ENCODE peak calls at places on chromosomes 5 and 9, in five cellular contexts. I is body of pancreas, V is colonic mucosa, M is tibial artery, B is heart left ventricle. R is an unnamed sample. For H3K9me3 and H3K4me1, the result is how much of the 10 kb centered on the place peaks cover.

GRCh38 chr5:62937661-62938558 is 359.3 kb downstream of the LRRC70 start:
- DNase-seq in I (no peak), V (no peak), M (no peak), B (no peak), R (no peak)

GRCh38 chr5:93621340-93621872 is 38.4 kb downstream of the NR2F1 start:
- DNase-seq in I (peak), V (peak), M (peak), B (peak), R (no peak)

GRCh38 chr5:100423330-100423729 is 111.8 kb upstream of the FAM174A start:
- DNase-seq in I (no peak), V (no peak), M (no peak), B (no peak), R (no peak)

GRCh38 chr5:139181835-139182452 is 16.2 kb downstream of the SIL1 start:
- DNase-seq in I (no peak), V (peak), M (no peak), B (no peak), R (no peak)

GRCh38 chr5:142428036-142428772 is 103.4 kb upstream of the SPRY4 start:
- DNase-seq in I (no peak), V (no peak), M (no peak), B (no peak), R (no peak)

GRCh38 chr9:132784286-132784820 is 93.7 kb downstream of the AK8 start:
- DNase-seq in I (no peak), V (no peak), M (no peak), B (no peak), R (no peak)

GRCh38 chr9:129223551-129224208 is 45.6 kb upstream of the IER5L start:
- DNase-seq in I (no peak), V (no peak), M (no peak), B (no peak), R (no peak)

GRCh38 chr5:120139039-120139438 is 325.1 kb upstream of the PRR16 start:
- DNase-seq in I (no peak), V (no peak), M (no peak), B (peak), R (peak)

GRCh38 chr9:14111670-14112069 is 202.3 kb downstream of the NFIB start:
- DNase-seq in I (no peak), V (no peak), M (no peak), B (no peak), R (no peak)

GRCh38 chr9:114311571-114312512 is 11.1 kb upstream of the ORM1 start:
- DNase-seq in I (peak), V (peak), M (peak), B (no peak), R (no peak)

GRCh38 chr5:163347671-163348070 is 89.7 kb upstream of the CCNG1 start:
- DNase-seq in I (peak), V (peak), M (no peak), B (peak), R (no peak)

GRCh38 chr5:123429993-123430392 is 6.8 kb upstream of the CEP120 start:
- DNase-seq in I (no peak), V (no peak), M (no peak), B (no peak), R (no peak)

GRCh38 chr9:36163049-36163839 is 5.9 kb upstream of the CCIN start:
- DNase-seq in I (peak), V (no peak), M (peak), B (peak), R (peak)

GRCh38 chr9:129446828-129447550 is 173.9 kb downstream of the C9orf50 start:
- DNase-seq in I (no peak), V (no peak), M (no peak), B (no peak), R (no peak)

GRCh38 chr9:91949946-91950664 is at the start of gene ROR2:
- DNase-seq in I (peak), V (peak), M (peak), B (no peak), R (no peak)

GRCh38 chr9:92978345-92978875 is 31.1 kb downstream of the FGD3 start:
- DNase-seq in I (no peak), V (no peak), M (no peak), B (no peak), R (no peak)

GRCh38 chr5:75510417-75510835 is 1.0 kb downstream of the CERT1 start:
- DNase-seq in I (peak), V (no peak), M (peak), B (no peak), R (no peak)

GRCh38 chr9:128143409-128144238 is 5.6 kb upstream of the LCN2 start:
- DNase-seq in I (no peak), V (peak), M (no peak), B (no peak), R (no peak)

GRCh38 chr9:97474373-97474925 is 27.0 kb upstream of the TMOD1 start:
- DNase-seq in I (no peak), V (no peak), M (no peak), B (no peak), R (no peak)

GRCh38 chr5:64635056-64635686 is 55.1 kb upstream of the SHISAL2B start:
- DNase-seq in I (no peak), V (no peak), M (no peak), B (no peak), R (no peak)

GRCh38 chr9:108933231-108933630 is 693 bp downstream of the ELP1 start:
- DNase-seq in I (no peak), V (no peak), M (no peak), B (no peak), R (no peak)

GRCh38 chr5:137888875-137889759 is at the start of gene PKD2L2:
- DNase-seq in I (peak), V (peak), M (peak), B (peak), R (peak)

GRCh38 chr9:32738501-32739172 is 44.7 kb upstream of the TMEM215 start:
- DNase-seq in I (no peak), V (no peak), M (no peak), B (no peak), R (no peak)

GRCh38 chr9:108786756-108787663 is 68.8 kb downstream of the ACTL7B start:
- DNase-seq in I (no peak), V (no peak), M (no peak), B (no peak), R (no peak)

DNA sequence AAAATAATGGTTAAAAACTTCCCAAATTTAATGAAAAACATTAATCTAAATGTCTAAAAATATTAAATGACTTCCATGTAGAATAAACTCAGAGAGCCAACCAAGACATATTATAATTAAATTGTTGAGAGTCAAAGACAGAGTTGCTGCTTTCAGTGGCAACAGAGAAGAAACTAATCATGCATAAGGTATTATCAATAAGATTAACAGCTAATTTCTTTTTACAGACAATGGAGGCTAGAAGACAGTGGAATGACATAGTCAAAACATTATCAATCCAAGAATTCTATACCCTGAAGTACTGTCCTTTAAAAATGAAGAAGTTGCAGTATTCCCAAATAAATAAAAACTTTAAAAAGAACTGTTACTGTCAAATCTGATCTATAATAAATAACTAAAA is 268.7 kb downstream of the IRX2 start:
- DNase-seq in I (no peak), V (no peak), M (no peak), B (no peak), R (no peak)
- H3K9me3 ChIP-seq in I (under half), V (under half), M (under half), B (under half), R (under half)

DNA sequence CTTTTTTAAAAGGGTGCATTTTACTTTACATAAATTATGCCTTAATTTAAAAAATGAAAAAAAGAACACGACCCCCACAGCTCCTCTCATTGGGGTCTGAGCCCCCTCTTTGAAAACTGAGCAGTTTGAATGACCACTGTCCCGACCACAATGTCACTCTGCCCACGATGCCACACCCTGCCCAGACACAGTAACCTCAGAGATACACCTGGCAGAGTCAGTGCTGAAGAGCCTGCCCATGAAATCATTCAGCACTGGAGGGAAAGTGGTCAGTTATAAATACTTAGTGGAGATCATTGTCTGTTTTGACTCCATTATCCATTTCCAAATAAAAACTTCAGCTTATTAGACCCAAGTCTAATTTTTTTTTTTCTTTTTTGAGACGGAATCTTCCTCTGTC is 49.3 kb downstream of the DNAJC21 start:
- DNase-seq in I (no peak), V (no peak), M (no peak), B (no peak), R (no peak)
- H3K27ac ChIP-seq in I (no peak), V (no peak), M (no peak), B (no peak), R (no peak)

GRCh38 chr5:150498501-150498900 is 9.4 kb upstream of the NDST1 start:
- DNase-seq in I (no peak), V (no peak), M (no peak), B (no peak), R (no peak)

GRCh38 chr5:150496534-150496933 is 11.4 kb upstream of the NDST1 start:
- DNase-seq in I (no peak), V (no peak), M (no peak), B (peak), R (no peak)

GRCh38 chr5:150497989-150498317 is 10.0 kb upstream of the NDST1 start:
- DNase-seq in I (no peak), V (no peak), M (no peak), B (no peak), R (no peak)

GRCh38 chr5:150496098-150496497 is 11.8 kb upstream of the NDST1 start:
- DNase-seq in I (no peak), V (no peak), M (no peak), B (no peak), R (no peak)

GRCh38 chr5:150497274-150497988 is 10.5 kb upstream of the NDST1 start:
- DNase-seq in I (no peak), V (no peak), M (peak), B (peak), R (peak)
- H3K4me1 ChIP-seq in I (half or more), V (under half), M (half or more), B (half or more), R (half or more)

GRCh38 chr5:34542818-34543217 is 113.3 kb upstream of the RAI14 start:
- DNase-seq in I (no peak), V (no peak), M (no peak), B (no peak), R (no peak)
- H3K9me3 ChIP-seq in I (under half), V (under half), M (under half), B (under half), R (under half)

GRCh38 chr9:87307810-87308209 is 189.9 kb upstream of the DAPK1 start:
- DNase-seq in I (no peak), V (no peak), M (no peak), B (no peak), R (no peak)

GRCh38 chr9:87309236-87309635 is 188.4 kb upstream of the DAPK1 start:
- DNase-seq in I (no peak), V (no peak), M (no peak), B (no peak), R (no peak)

GRCh38 chr9:87305123-87305522 is 192.5 kb upstream of the DAPK1 start:
- DNase-seq in I (no peak), V (no peak), M (no peak), B (no peak), R (no peak)

DNA sequence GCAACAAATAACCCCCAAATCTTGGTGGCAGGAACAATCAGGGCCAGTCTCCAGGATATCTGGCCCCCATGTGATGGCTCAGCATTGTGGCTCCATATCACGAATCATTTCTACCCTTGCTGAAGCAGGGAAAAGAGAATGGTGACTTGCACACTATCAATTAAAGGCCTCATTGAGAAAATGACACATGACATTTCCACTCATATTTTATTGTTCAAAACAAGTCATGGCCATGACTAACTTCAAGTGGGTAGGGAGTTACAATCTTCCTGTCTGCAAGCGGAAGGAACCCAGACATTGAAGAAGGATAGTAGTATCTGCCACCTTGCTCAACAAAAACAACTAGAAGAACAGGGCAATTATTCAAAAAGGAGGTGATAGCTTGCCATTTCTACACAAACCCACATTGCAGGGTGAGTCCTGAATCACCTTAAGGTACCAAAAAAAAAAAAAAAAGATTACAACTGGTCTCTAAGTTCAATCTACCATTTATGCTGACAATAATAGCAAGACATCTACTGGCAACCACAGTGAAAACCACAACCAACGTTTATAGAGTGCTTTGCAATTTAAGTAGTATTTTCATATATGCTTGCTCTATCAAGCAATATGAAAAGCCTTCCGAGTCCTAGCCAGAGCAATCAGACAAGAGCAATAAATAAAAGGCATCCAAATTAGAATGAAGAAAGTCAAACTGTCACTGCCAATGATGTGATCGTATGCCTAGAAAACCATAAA is 186.7 kb upstream of the DAPK1 start:
- DNase-seq in I (no peak), V (no peak), M (no peak), B (no peak), R (no peak)
- H3K27ac ChIP-seq in I (no peak), V (no peak), M (no peak), B (no peak), R (no peak)

R was measured in ascending aorta.